ENCODE peak calls at places on chromosomes 3 and 15, in four cellular contexts. G is lower leg skin, O is NCI-H774, W is choroid plexus epithelial cell. Y is an unnamed sample.

GRCh38 chr15:81254277-81255265 is 57.9 kb downstream of the IL16 start:
- DNase-seq in G (no peak), O (no peak), W (peak; percentile 50), Y (no peak)

GRCh38 chr15:31347067-31347975 is 20.7 kb downstream of the KLF13 start:
- DNase-seq in G (no peak), O (no peak), W (no peak), Y (no peak)

GRCh38 chr15:69392352-69392751 is 21.8 kb upstream of the KIF23 start:
- DNase-seq in G (no peak), O (no peak), W (no peak), Y (peak; percentile 5)

GRCh38 chr15:68377766-68378165 is 54.2 kb downstream of the ITGA11 start:
- DNase-seq in G (peak; percentile 2), O (no peak), W (no peak), Y (no peak)

GRCh38 chr3:195162033-195162669 is 108.8 kb downstream of the XXYLT1 start:
- DNase-seq in G (no peak), O (no peak), W (no peak), Y (no peak)

GRCh38 chr15:75808563-75808962 is 34.7 kb upstream of the UBE2Q2 start:
- DNase-seq in G (no peak), O (no peak), W (no peak), Y (no peak)

GRCh38 chr3:197226179-197226578 is 72.2 kb downstream of the DLG1 start:
- DNase-seq in G (no peak), O (no peak), W (peak; percentile 23), Y (no peak)

GRCh38 chr3:42852443-42852842 is 23.2 kb downstream of the CYP8B1 start:
- DNase-seq in G (peak; percentile 52), O (no peak), W (peak; percentile 47), Y (peak; percentile 66)

GRCh38 chr3:119322021-119322522 is 27.9 kb downstream of the ARHGAP31 start:
- DNase-seq in G (no peak), O (no peak), W (no peak), Y (no peak)